ENCODE peak calls at places on chromosomes 1 and 21, in seven cellular contexts. U is HCT116, O is endothelial cell of umbilical vein, N is heart left ventricle, C is transverse colon, V is A549, H is stomach. W is an unnamed sample.
A peak's percentile ranks its signal among the peaks of the same experiment; 100 is the strongest.

GRCh38 chr1:236155841-236156503 is 13.6 kb downstream of the GPR137B start:
- DNase-seq in U (no peak), O (no peak), N (no peak), C (no peak), V (no peak), H (no peak), W (no peak)

GRCh38 chr1:202234331-202235002 is 40.9 kb downstream of the LGR6 start:
- DNase-seq in U (no peak), O (no peak), N (no peak), C (no peak), V (no peak), H (no peak), W (no peak)

GRCh38 chr1:207173396-207173795 is 69.4 kb downstream of the C4BPA start:
- DNase-seq in U (no peak), O (no peak), N (no peak), C (no peak), V (no peak), H (no peak), W (no peak)

GRCh38 chr1:201903135-201903534 is 14.4 kb downstream of the SHISA4 start:
- DNase-seq in U (no peak), O (no peak), N (no peak), C (peak; percentile 26), V (no peak), H (no peak), W (no peak)

GRCh38 chr1:24491577-24492360 is 10.9 kb upstream of the RCAN3 start:
- DNase-seq in U (no peak), O (no peak), N (no peak), C (no peak), V (peak; percentile 22), H (no peak), W (no peak)

GRCh38 chr1:203057831-203058673 is 27.8 kb downstream of the MYOG start:
- DNase-seq in U (no peak), O (no peak), N (no peak), C (no peak), V (no peak), H (no peak), W (no peak)

GRCh38 chr21:36260030-36260787 is 59.8 kb upstream of the MORC3 start:
- DNase-seq in U (peak; percentile 24), O (peak; percentile 87), N (no peak), C (peak; percentile 41), V (peak; percentile 46), H (peak; percentile 33), W (peak; percentile 81)

GRCh38 chr21:15616864-15617574 is 112.8 kb upstream of the USP25 start:
- DNase-seq in U (no peak), O (no peak), N (no peak), C (no peak), V (no peak), H (no peak), W (no peak)

GRCh38 chr1:6012529-6013318 is 20.5 kb upstream of the NPHP4 start:
- DNase-seq in U (no peak), O (no peak), N (no peak), C (no peak), V (no peak), H (no peak), W (no peak)

GRCh38 chr1:154878371-154879355 is 8.6 kb upstream of the KCNN3 start:
- DNase-seq in U (peak; percentile 66), O (peak; percentile 72), N (peak; percentile 77), C (peak; percentile 80), V (peak; percentile 73), H (peak; percentile 83), W (peak; percentile 59)

GRCh38 chr1:117308406-117308916 is 58.8 kb upstream of the MAN1A2 start:
- DNase-seq in U (no peak), O (no peak), N (no peak), C (no peak), V (no peak), H (no peak), W (no peak)

GRCh38 chr1:81819613-81820012 is 18.9 kb downstream of the ADGRL2 start:
- DNase-seq in U (no peak), O (no peak), N (no peak), C (no peak), V (no peak), H (no peak), W (no peak)
- TF ChIP-seq POLR2A in U (no peak), O (no peak), N (no peak), C (no peak), V (no peak), H (no peak), W (no peak)

DNA sequence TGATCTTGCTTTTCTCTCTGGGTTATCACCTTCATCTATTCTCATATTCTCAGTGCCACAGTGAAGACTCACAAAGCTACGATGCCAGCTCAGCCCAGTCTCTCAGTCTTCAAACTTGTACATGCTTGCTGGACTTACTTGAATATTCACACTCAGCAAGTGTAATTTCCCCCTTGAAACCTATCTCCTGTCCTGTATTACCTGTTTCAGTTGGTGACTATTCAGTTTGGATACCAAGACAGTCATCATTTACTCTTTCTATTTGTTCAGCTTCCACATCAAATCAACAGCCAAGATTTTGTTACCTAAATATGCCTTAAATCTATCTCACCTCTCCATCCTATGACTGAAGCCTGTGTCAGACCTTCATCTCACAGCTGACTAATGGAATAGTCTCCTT is 209.7 kb downstream of the LRRC7 start:
- DNase-seq in U (no peak), O (no peak), N (no peak), C (no peak), V (no peak), H (no peak), W (no peak)
- TF ChIP-seq POLR2A in U (no peak), O (no peak), N (no peak), C (no peak), V (no peak), H (no peak), W (no peak)

GRCh38 chr21:37970548-37970947 is 54.3 kb upstream of the KCNJ6 start:
- DNase-seq in U (no peak), O (no peak), N (no peak), C (no peak), V (no peak), H (no peak), W (no peak)

GRCh38 chr21:37971390-37971789 is 55.1 kb upstream of the KCNJ6 start:
- DNase-seq in U (no peak), O (no peak), N (no peak), C (no peak), V (no peak), H (no peak), W (no peak)

GRCh38 chr21:37974081-37974480 is 57.8 kb upstream of the KCNJ6 start:
- DNase-seq in U (no peak), O (no peak), N (no peak), C (no peak), V (no peak), H (no peak), W (no peak)
- TF ChIP-seq POLR2A in U (no peak), O (no peak), N (no peak), C (no peak), V (no peak), H (no peak), W (no peak)

DNA sequence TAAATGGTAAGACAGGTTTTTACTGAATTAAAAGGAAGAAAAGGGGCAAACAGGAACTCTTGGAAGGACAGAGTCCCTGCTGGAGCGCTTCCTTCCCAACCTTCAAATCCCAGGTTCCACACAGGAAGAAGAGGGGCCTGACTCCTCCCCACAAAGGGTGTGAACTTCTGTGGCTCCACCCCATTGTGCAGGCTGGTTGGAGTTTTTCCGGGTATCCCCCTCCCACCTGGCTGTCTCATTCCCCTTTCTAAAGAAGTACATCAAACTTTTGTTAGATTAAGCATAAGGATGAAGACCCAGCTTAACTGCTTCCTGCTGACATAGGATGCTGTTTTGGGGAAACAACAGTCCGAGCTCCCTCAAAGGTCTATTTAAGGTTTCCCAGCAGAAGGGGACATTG is 187.7 kb downstream of the FCRL5 start:
- DNase-seq in U (no peak), O (no peak), N (no peak), C (no peak), V (no peak), H (no peak), W (no peak)
- TF ChIP-seq POLR2A in U (no peak), O (no peak), N (no peak), C (no peak), V (no peak), H (no peak), W (no peak)

GRCh38 chr1:215526846-215527151 is 40.3 kb upstream of the KCTD3 start:
- DNase-seq in U (no peak), O (no peak), N (no peak), C (no peak), V (no peak), H (no peak), W (no peak)
- TF ChIP-seq POLR2A in U (no peak), O (no peak), N (no peak), C (no peak), V (no peak), H (no peak), W (no peak)

DNA sequence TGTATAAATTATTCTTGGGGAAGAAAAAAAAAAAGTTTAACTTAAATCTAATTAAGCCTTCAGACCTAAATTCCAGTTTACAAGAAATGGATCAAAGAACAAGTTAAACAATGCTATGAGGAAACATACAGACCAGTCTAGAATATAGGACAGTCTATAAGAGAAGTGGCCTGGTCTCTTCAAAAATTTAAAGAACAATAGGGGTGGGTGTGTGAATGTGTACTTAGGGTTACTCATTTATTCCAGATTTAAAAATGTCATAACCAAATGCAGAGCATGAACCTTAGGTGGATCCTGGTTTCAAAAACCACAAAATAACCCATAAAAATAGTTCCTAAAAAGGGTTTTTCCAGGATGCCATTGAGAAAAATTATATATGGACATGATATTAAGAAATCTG is 21.8 kb upstream of the SYNJ1 start:
- DNase-seq in U (no peak), O (no peak), N (no peak), C (no peak), V (no peak), H (no peak), W (no peak)
- TF ChIP-seq POLR2A in U (no peak), O (no peak), N (no peak), C (no peak), V (no peak), H (no peak), W (no peak)

GRCh38 chr1:109282952-109283747 is at the start of gene PSRC1:
- DNase-seq in U (peak; percentile 86), O (peak; percentile 96), N (peak; percentile 97), C (peak; percentile 97), V (peak; percentile 95), H (peak; percentile 97), W (peak; percentile 96)
- TF ChIP-seq POLR2A in U (peak; percentile 82), O (no peak), N (peak; percentile 74), C (peak; percentile 72), V (peak; percentile 85), H (no peak), W (peak; percentile 85)

DNA sequence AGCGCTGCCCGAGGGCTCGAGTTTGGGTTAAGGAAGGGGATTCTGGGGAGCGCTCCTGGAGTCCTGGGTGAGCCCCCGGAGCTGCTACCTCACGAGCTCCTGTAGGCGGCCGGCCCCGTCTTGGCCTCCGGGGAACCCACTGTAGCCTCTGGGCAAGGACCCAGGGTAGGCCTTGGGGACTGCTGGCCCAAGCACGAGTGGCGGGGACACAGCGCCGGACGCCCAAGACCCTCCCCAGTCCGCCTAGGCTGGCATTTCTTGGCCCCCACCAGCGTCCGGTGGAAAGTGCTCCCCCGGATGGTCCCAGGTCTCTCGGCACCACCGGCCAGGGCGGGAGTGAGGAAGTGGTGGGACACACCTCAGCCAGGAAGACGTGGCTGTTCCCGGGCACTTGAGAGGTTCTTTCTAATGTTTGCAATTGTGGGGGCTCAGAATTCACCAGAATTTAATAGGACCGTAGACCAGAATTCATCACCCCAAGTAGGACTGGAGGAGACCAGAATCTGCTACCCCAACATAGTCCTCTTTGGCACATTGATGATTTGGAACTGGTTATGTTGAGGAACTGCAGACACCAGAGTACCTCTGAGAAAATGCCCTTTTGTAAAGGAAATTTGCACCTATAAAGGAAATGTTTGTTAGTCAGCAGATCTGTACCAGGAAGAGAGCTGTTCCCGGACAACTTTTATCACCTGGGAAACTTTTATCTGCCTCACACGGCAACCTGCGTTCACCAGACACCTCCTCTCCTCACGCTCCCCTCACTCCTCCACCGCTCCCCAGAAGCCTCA is 652 bp upstream of the TMPRSS2 start:
- DNase-seq in U (no peak), O (no peak), N (no peak), C (no peak), V (no peak), H (no peak), W (no peak)
- TF ChIP-seq POLR2A in U (no peak), O (no peak), N (no peak), C (peak; percentile 74), V (no peak), H (no peak), W (no peak)